ENCODE peak calls at places on chromosomes 11 and 22, in six cellular contexts. F is osteoblast, I is right lobe of liver, M is endothelial cell of umbilical vein, L is adrenal gland, N is DND-41. R is an unnamed sample.

GRCh38 chr11:120200677-120201076 is 10.2 kb upstream of the OAF start:
- DNase-seq in F (peak), M (no peak), L (no peak), N (no peak), I (no peak), R (no peak)

GRCh38 chr11:109697140-109697843 is 275.3 kb downstream of the C11orf87 start:
- DNase-seq in I (no peak), L (peak), M (peak), N (peak), F (peak), R (no peak)

GRCh38 chr11:117011541-117011908 is 86.7 kb downstream of the SIK3 start:
- DNase-seq in L (no peak), N (no peak), F (no peak), I (no peak), M (no peak), R (no peak)

GRCh38 chr11:32643526-32643925 is 59.9 kb downstream of the EIF3M start:
- DNase-seq in M (no peak), F (no peak), I (no peak), L (no peak), N (no peak), R (no peak)

GRCh38 chr11:58654908-58655296 is 32.4 kb downstream of the CNTF start:
- DNase-seq in N (no peak), L (no peak), F (no peak), I (no peak), M (no peak), R (no peak)

GRCh38 chr11:93054279-93054678 is 84.8 kb downstream of the MTNR1B start:
- DNase-seq in N (no peak), L (no peak), I (no peak), M (no peak), F (no peak), R (no peak)

GRCh38 chr11:113477321-113477720 is 2.1 kb upstream of the DRD2 start:
- DNase-seq in I (no peak), N (no peak), F (no peak), L (no peak), M (no peak), R (no peak)

GRCh38 chr11:8390851-8391612 is 127.4 kb upstream of the LMO1 start:
- DNase-seq in M (no peak), L (no peak), N (no peak), F (no peak), I (no peak), R (no peak)

GRCh38 chr11:26234451-26234850 is 97.5 kb upstream of the ANO3 start:
- DNase-seq in M (peak), I (no peak), N (no peak), L (no peak), F (no peak), R (no peak)

DNA sequence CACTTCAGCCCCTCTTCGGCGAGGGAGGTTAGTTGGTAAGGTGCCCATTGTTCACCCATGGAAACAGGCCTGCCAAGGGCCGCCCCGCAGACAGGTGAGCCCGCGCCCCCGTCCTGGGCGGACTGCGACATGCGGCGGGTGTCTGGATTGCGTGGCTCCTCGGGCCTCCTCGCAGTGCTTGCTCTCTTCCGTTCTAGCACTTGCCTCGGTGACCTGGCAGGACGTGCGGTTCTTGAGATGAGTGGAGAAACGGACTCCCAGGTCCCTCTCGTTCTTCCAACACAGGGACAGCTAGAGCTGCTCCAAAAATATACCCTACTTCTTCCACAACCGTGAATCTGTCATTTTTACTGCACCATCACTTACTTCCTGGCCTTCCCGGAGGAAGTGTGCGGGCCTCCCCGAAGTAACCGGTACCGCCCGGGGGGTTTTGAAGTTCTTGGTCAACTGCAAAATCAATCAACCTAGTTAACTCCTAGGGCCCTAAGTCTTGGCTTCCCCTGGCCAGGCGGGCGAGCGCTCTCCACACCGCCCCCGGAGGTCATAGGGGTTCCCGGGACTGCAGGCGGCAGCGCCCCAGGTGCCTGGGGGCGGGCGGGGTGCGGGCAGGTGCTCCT is 745 bp upstream of the ZBTB44 start:
- DNase-seq in I (peak), M (no peak), L (peak), F (no peak), N (peak), R (no peak)
- TF ChIP-seq CTCF in I (no peak), M (no peak), L (no peak), F (no peak), N (peak), R (no peak)

DNA sequence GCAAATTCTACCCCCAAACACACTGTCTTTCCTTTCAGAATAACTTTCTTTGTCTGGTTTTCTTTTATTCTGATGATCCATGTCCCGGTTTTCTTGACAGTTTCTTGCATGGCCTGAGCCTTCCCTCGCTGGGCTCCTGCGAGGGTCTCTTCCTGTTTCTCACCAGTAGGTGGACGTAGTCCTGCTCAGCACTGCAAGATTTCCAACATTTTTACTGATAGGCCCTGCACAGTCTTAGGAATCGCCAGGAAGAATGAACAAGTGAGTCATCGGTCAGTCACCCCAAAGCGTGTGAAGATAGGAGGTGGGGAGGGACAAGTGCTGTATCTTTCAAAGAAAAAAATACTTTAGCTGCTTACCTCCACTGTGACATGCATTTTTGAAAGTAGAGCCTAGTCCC is 16.9 kb upstream of the KIRREL3 start:
- DNase-seq in L (no peak), M (no peak), F (peak), I (no peak), N (no peak), R (no peak)
- TF ChIP-seq CTCF in L (no peak), M (no peak), F (peak), I (no peak), N (no peak), R (no peak)

GRCh38 chr11:36431429-36432092 is 78.5 kb downstream of the TRAF6 start:
- DNase-seq in M (peak), N (no peak), F (peak), I (no peak), L (peak), R (peak)
- TF ChIP-seq CTCF in M (no peak), N (no peak), F (peak), I (no peak), L (no peak), R (no peak)

DNA sequence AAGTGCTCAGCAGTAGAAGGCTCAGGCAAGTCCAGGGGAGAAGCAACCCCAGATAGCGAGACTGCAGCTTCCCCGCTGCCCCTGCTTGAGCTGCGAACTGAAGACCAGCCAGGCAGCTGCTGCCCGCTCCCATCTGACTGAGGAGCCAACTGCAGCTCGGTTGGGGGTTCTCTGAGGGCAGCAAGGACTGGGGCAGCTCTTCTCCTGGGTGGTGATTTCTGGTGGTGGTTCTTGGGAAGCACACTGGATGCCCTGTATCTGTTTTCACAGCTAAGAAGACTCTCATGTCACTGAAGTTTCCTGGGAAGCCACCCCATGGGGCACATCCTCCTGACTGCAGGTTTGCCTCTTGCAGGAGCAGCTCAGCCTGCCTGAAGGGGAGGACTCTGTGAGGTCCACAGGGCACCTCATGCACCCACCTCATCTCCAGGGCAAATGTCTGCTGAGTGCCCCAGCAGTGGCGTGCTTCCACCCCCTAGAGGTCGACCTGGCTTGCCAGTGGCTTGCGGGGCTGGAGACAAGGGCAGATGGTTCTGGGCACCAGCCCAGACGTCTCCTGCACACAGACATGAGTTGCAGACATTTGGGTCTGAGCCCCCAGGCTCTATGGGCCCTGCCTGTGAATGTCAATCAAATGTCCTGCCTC is 801.1 kb downstream of the BRD1 start:
- DNase-seq in N (no peak), M (no peak), I (no peak), F (peak), L (no peak), R (no peak)
- TF ChIP-seq CTCF in N (peak), M (no peak), I (no peak), F (no peak), L (no peak), R (peak)

DNA sequence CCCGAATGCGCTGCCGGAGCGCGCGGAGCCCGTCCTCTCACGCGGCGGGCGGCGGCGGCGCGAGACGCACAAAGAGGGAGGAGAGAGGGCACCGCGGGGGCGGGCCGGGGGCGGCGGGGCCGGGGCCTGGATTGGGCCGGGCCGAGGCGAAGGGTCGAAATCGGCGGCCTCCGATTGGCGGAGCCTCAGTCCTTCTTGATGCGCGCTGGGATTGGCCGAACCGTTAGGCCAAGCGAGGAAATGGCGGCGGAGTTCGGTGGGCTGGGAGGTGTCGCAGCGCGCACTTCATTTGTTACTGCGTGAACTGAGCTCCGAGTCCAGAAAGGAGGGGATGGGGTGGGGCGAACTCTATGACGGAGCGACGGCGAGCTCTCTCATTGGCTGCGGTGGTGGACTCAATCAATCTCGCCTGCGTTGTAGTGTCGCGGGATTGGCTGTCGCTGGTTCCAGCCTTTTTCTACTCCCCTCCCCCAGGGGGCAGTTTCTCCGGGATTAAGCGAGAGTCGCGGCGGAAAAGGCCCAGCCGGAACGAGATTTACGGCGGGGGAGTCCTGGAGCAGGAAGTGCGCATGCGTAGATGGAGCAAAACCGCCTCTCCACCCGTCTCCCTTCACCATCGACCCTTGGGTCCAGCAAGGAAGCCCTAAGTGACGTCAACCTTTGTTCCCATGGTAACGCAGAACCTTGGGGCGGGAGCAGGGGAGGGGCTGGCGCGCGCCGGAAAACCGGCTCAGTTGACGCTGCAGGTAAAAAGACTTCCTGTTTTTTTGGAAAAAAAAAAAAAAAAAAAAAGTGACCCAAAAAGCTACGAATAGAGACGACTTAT is at the start of gene SF1:
- DNase-seq in L (peak), N (peak), F (peak), I (peak), M (peak), R (peak)
- TF ChIP-seq CTCF in L (no peak), N (peak), F (no peak), I (peak), M (no peak), R (no peak)

GRCh38 chr11:128294001-128294684 is 293.2 kb downstream of the ETS1 start:
- DNase-seq in L (no peak), F (peak), M (no peak), I (no peak), N (no peak), R (no peak)
- TF ChIP-seq CTCF in L (no peak), F (no peak), M (no peak), I (no peak), N (no peak), R (no peak)

GRCh38 chr11:83847635-83848034 is 561.5 kb upstream of the CCDC90B start:
- DNase-seq in F (no peak), I (no peak), L (no peak), N (no peak), M (no peak), R (no peak)
- TF ChIP-seq CTCF in F (no peak), I (no peak), L (no peak), N (no peak), M (no peak), R (no peak)